ENCODE peak calls at places on chromosomes 13 and 19, in nine cellular contexts. S, C, L, W, A, O, E, N and Y are unnamed samples.

GRCh38 chr19:6108721-6109633 is 1.3 kb downstream of the RFX2 start:
- DNase-seq in S (peak), C (peak), L (no peak), W (peak), A (peak), O (no peak), E (peak), N (peak), Y (no peak)

GRCh38 chr13:97344250-97345175 is 89.5 kb upstream of the RAP2A start:
- DNase-seq in S (peak), C (no peak), L (no peak), W (peak), A (peak), O (peak), E (peak), N (peak), Y (no peak)

GRCh38 chr13:48448963-48449614 is 36.2 kb upstream of the LPAR6 start:
- DNase-seq in S (no peak), C (no peak), L (no peak), W (no peak), A (no peak), O (no peak), E (no peak), N (no peak), Y (no peak)

GRCh38 chr19:54881884-54882283 is 7.8 kb downstream of the FCAR start:
- DNase-seq in S (no peak), C (no peak), L (no peak), W (no peak), A (no peak), O (no peak), E (no peak), N (no peak), Y (no peak)

GRCh38 chr19:48321372-48321621 is 4.1 kb upstream of the EMP3 start:
- DNase-seq in S (peak), C (peak), L (peak), W (peak), A (peak), O (peak), E (peak), N (peak), Y (peak)

GRCh38 chr19:50365434-50366306 is at the start of gene NAPSA:
- DNase-seq in S (no peak), C (no peak), L (no peak), W (no peak), A (no peak), O (no peak), E (no peak), N (no peak), Y (no peak)

GRCh38 chr19:7722231-7722651 is 9.7 kb downstream of the CLEC4G start:
- DNase-seq in S (no peak), C (no peak), L (no peak), W (no peak), A (no peak), O (peak), E (no peak), N (no peak), Y (no peak)

GRCh38 chr19:53182202-53182601 is 11.0 kb downstream of the ZNF665 start:
- DNase-seq in S (no peak), C (no peak), L (no peak), W (no peak), A (no peak), O (no peak), E (no peak), N (no peak), Y (no peak)

GRCh38 chr13:24159921-24160324 is 597 bp upstream of the SPATA13 start:
- DNase-seq in S (no peak), C (no peak), L (no peak), W (no peak), A (no peak), O (no peak), E (peak), N (peak), Y (no peak)

GRCh38 chr13:100987993-100988392 is 313.4 kb upstream of the TMTC4 start:
- DNase-seq in S (no peak), C (no peak), L (no peak), W (no peak), A (no peak), O (no peak), E (peak), N (no peak), Y (no peak)

GRCh38 chr13:100875392-100876043 is 200.9 kb upstream of the TMTC4 start:
- DNase-seq in S (no peak), C (no peak), L (no peak), W (no peak), A (no peak), O (no peak), E (no peak), N (no peak), Y (no peak)